ENCODE peak calls at places on chromosomes 7 and 10, in seven cellular contexts. J, X, T, L, Z, B and M are unnamed samples.

GRCh38 chr7:93895859-93896258 is 5.3 kb upstream of the TFPI2 start:
- DNase-seq in J (no peak), Z (no peak), B (no peak), L (no peak), X (no peak), T (no peak), M (no peak)

GRCh38 chr7:46363688-46364087 is 442.6 kb upstream of the IGFBP3 start:
- DNase-seq in X (no peak), J (no peak), L (no peak), Z (no peak), T (no peak), B (no peak), M (no peak)

GRCh38 chr7:50266893-50267386 is 37.6 kb upstream of the IKZF1 start:
- DNase-seq in J (no peak), T (no peak), Z (no peak), L (no peak), X (no peak), B (no peak), M (no peak)

GRCh38 chr7:73701357-73701995 is 18.0 kb downstream of the STX1A start:
- DNase-seq in J (peak; percentile 52), T (peak; percentile 72), X (peak; percentile 27), L (no peak), B (peak; percentile 85), Z (peak; percentile 78), M (peak; percentile 94)

GRCh38 chr7:84092207-84092606 is 102.4 kb downstream of the SEMA3A start:
- DNase-seq in Z (no peak), L (no peak), X (peak; percentile 55), J (peak; percentile 35), T (no peak), B (no peak), M (no peak)

GRCh38 chr10:24196426-24197039 is 12.4 kb upstream of the KIAA1217 start:
- DNase-seq in J (peak; percentile 79), L (peak; percentile 84), X (peak; percentile 61), B (peak; percentile 70), Z (peak; percentile 86), T (peak; percentile 77), M (peak; percentile 94)

GRCh38 chr7:41832936-41833335 is 130.0 kb upstream of the INHBA start:
- DNase-seq in J (no peak), T (no peak), Z (no peak), X (no peak), B (no peak), L (no peak), M (peak; percentile 76)

GRCh38 chr10:101749511-101750016 is 26.4 kb downstream of the FGF8 start:
- DNase-seq in X (no peak), J (no peak), Z (peak; percentile 40), T (no peak), B (no peak), L (no peak), M (peak; percentile 79)

GRCh38 chr10:69004821-69005220 is 16.2 kb downstream of the KIFBP start:
- DNase-seq in B (no peak), J (peak; percentile 80), T (peak; percentile 82), L (no peak), X (peak; percentile 45), Z (no peak), M (no peak)

GRCh38 chr10:69239816-69240434 is 19.8 kb downstream of the HKDC1 start:
- DNase-seq in J (peak; percentile 42), X (no peak), T (no peak), L (no peak), Z (no peak), B (no peak), M (no peak)

GRCh38 chr10:125127110-125127509 is 33.3 kb downstream of the CTBP2 start:
- DNase-seq in Z (no peak), B (no peak), L (no peak), J (no peak), X (peak; percentile 90), T (no peak), M (no peak)

GRCh38 chr10:71082930-71083329 is 129.4 kb upstream of the UNC5B start:
- DNase-seq in Z (no peak), X (no peak), T (no peak), J (no peak), L (peak; percentile 40), B (peak; percentile 3), M (no peak)

GRCh38 chr7:140229101-140229525 is 52.3 kb upstream of the KDM7A start:
- DNase-seq in L (no peak), T (no peak), Z (no peak), B (no peak), J (no peak), X (no peak), M (no peak)

GRCh38 chr10:132394936-132395703 is 1.9 kb upstream of the PWWP2B start:
- DNase-seq in J (no peak), T (no peak), B (no peak), X (no peak), L (no peak), Z (peak; percentile 19), M (no peak)

GRCh38 chr10:75019360-75019759 is 92.1 kb upstream of the SAMD8 start:
- DNase-seq in X (peak; percentile 32), Z (no peak), J (peak; percentile 88), T (peak; percentile 63), L (no peak), B (no peak), M (no peak)

GRCh38 chr7:71828361-71828760 is 583.8 kb downstream of the CALN1 start:
- DNase-seq in B (no peak), L (no peak), J (no peak), T (no peak), X (no peak), Z (no peak), M (no peak)

GRCh38 chr7:134298902-134299683 is 17.6 kb downstream of the SLC35B4 start:
- DNase-seq in L (no peak), T (peak; percentile 79), J (no peak), Z (no peak), X (no peak), B (no peak), M (no peak)

GRCh38 chr10:98403812-98404504 is 11.0 kb downstream of the PYROXD2 start:
- DNase-seq in B (no peak), L (no peak), J (peak; percentile 70), Z (no peak), X (peak; percentile 55), T (no peak), M (no peak)

GRCh38 chr10:31604141-31604540 is 285.1 kb downstream of the ZEB1 start:
- DNase-seq in B (peak; percentile 46), X (no peak), Z (no peak), L (no peak), J (no peak), T (peak; percentile 34), M (no peak)

GRCh38 chr7:46616636-46617035 is 695.6 kb upstream of the IGFBP3 start:
- DNase-seq in B (no peak), X (peak; percentile 41), J (peak; percentile 16), Z (no peak), T (peak; percentile 82), L (no peak), M (no peak)

GRCh38 chr7:123811056-123811455 is 33.9 kb upstream of the HYAL4 start:
- DNase-seq in B (no peak), J (no peak), X (peak; percentile 92), L (no peak), T (peak; percentile 37), Z (no peak), M (no peak)

GRCh38 chr10:47178537-47179290 is 121.3 kb upstream of the GDF10 start:
- DNase-seq in T (no peak), L (no peak), Z (no peak), B (no peak), X (no peak), J (no peak), M (peak; percentile 25)

GRCh38 chr7:145104400-145104799 is 268.5 kb upstream of the TPK1 start:
- DNase-seq in J (no peak), X (no peak), B (no peak), Z (no peak), L (no peak), T (no peak), M (no peak)

GRCh38 chr7:145105561-145105960 is 269.7 kb upstream of the TPK1 start:
- DNase-seq in T (no peak), X (no peak), B (no peak), L (no peak), Z (no peak), J (peak; percentile 68), M (no peak)

GRCh38 chr7:145106001-145106400 is 270.1 kb upstream of the TPK1 start:
- DNase-seq in T (peak; percentile 82), X (peak; percentile 25), J (peak; percentile 73), L (no peak), Z (no peak), B (no peak), M (no peak)
- TF ChIP-seq CTCF in T (peak; percentile 15), X (no peak), J (no peak), L (no peak), Z (no peak), B (no peak), M (no peak)

GRCh38 chr10:65360497-65360896 is 1565.3 kb upstream of the LRRTM3 start:
- DNase-seq in B (no peak), Z (no peak), J (no peak), X (no peak), T (no peak), L (no peak), M (no peak)

GRCh38 chr10:65355141-65355680 is 1570.6 kb upstream of the LRRTM3 start:
- DNase-seq in B (no peak), Z (no peak), J (no peak), X (no peak), T (no peak), L (no peak), M (no peak)

GRCh38 chr10:65358565-65358964 is 1567.3 kb upstream of the LRRTM3 start:
- DNase-seq in B (peak; percentile 46), Z (peak; percentile 40), T (peak; percentile 15), X (peak; percentile 19), L (no peak), J (peak; percentile 76), M (peak; percentile 69)
- TF ChIP-seq CTCF in B (peak; percentile 69), Z (peak; percentile 37), T (peak; percentile 54), X (peak; percentile 47), L (peak; percentile 61), J (peak; percentile 96), M (peak; percentile 77)

GRCh38 chr10:123024540-123024939 is 15.7 kb downstream of the ACADSB start:
- DNase-seq in L (no peak), X (no peak), T (no peak), B (no peak), Z (no peak), J (no peak), M (no peak)

GRCh38 chr10:123019264-123019663 is 10.5 kb downstream of the ACADSB start:
- DNase-seq in B (no peak), X (no peak), Z (no peak), L (no peak), T (no peak), J (no peak), M (no peak)

GRCh38 chr10:123018531-123018930 is 9.7 kb downstream of the ACADSB start:
- DNase-seq in L (no peak), B (no peak), X (no peak), Z (no peak), J (no peak), T (no peak), M (no peak)

GRCh38 chr10:123019941-123020703 is 11.3 kb downstream of the ACADSB start:
- DNase-seq in L (no peak), T (no peak), X (no peak), J (no peak), B (no peak), Z (no peak), M (no peak)

GRCh38 chr10:123021517-123021916 is 12.7 kb downstream of the ACADSB start:
- DNase-seq in X (peak; percentile 29), Z (no peak), B (peak; percentile 8), T (peak; percentile 53), L (no peak), J (no peak), M (no peak)
- TF ChIP-seq CTCF in X (peak; percentile 39), Z (no peak), B (peak; percentile 37), T (peak; percentile 70), L (peak; percentile 43), J (peak; percentile 62), M (peak; percentile 55)

GRCh38 chr10:17435898-17436297 is 18.5 kb downstream of the ST8SIA6 start:
- DNase-seq in B (no peak), L (no peak), T (no peak), X (no peak), Z (no peak), J (no peak), M (no peak)
- TF ChIP-seq CTCF in B (no peak), L (no peak), T (no peak), X (no peak), Z (no peak), J (no peak), M (no peak)